ENCODE peak calls at places on chromosome 1, in eight cellular contexts. L is RCC 7860; Z is stimulated activated CD8-positive, alpha-beta memory T cell treated with anti-CD3 and anti-CD28 coated beads, Interleukin-2, amount 100 ng/mL, for 48 hours; V is stimulated activated CD4-positive, alpha-beta T cell treated with anti-CD3 and anti-CD28 coated beads, Interleukin-4, amount 100 ng/mL, for 48 hours; J is tibial nerve; U is cardiac fibroblast; D is NCI-H226; P is Kasumi-1. C is an unnamed sample.

GRCh38 chr1:99552215-99552614 is 93.7 kb upstream of the PALMD start:
- DNase-seq in Z (no peak), D (no peak), L (no peak), V (no peak), U (no peak), P (no peak), J (no peak), C (no peak)

GRCh38 chr1:234597894-234598293 is 12.1 kb downstream of the IRF2BP2 start:
- DNase-seq in Z (no peak), D (no peak), U (peak), J (no peak), L (peak), P (peak), V (no peak), C (peak)

GRCh38 chr1:9687876-9688582 is 36.5 kb downstream of the PIK3CD start:
- DNase-seq in L (peak), D (no peak), J (no peak), V (no peak), U (peak), P (no peak), Z (no peak), C (no peak)

GRCh38 chr1:165903672-165904071 is 76.3 kb downstream of the UCK2 start:
- DNase-seq in Z (no peak), U (peak), L (peak), P (peak), D (peak), V (no peak), J (no peak), C (no peak)

GRCh38 chr1:30748098-30748698 is 9.4 kb downstream of the LAPTM5 start:
- DNase-seq in V (no peak), P (no peak), Z (no peak), U (no peak), D (no peak), L (no peak), J (no peak), C (no peak)

GRCh38 chr1:67831850-67832513 is 1.3 kb downstream of the GNG12 start:
- DNase-seq in V (no peak), P (peak), Z (no peak), L (peak), D (peak), J (peak), U (peak), C (no peak)

GRCh38 chr1:213982814-213983588 is 4.8 kb upstream of the PROX1 start:
- DNase-seq in Z (no peak), P (no peak), L (no peak), V (no peak), U (no peak), J (no peak), D (no peak), C (no peak)

GRCh38 chr1:14875781-14876564 is 277.5 kb downstream of the KAZN start:
- DNase-seq in D (no peak), U (no peak), L (no peak), J (no peak), V (no peak), Z (no peak), P (no peak), C (no peak)

GRCh38 chr1:202238914-202239313 is 45.3 kb downstream of the LGR6 start:
- DNase-seq in J (no peak), U (no peak), Z (no peak), P (no peak), L (no peak), V (no peak), D (no peak), C (no peak)

GRCh38 chr1:157448666-157449065 is 103.6 kb downstream of the FCRL5 start:
- DNase-seq in D (no peak), L (no peak), U (no peak), V (no peak), P (no peak), J (no peak), Z (no peak), C (no peak)

GRCh38 chr1:205447457-205448415 is 8.1 kb downstream of the BLACAT1 start:
- DNase-seq in V (no peak), P (no peak), U (no peak), Z (no peak), D (peak), L (no peak), J (no peak), C (no peak)

GRCh38 chr1:204579681-204580080 is 63.5 kb downstream of the MDM4 start:
- DNase-seq in Z (no peak), U (no peak), D (no peak), P (no peak), J (no peak), V (no peak), L (no peak), C (no peak)

GRCh38 chr1:150626150-150626549 is 3.3 kb downstream of the ENSA start:
- DNase-seq in Z (no peak), U (no peak), D (no peak), J (no peak), V (peak), L (no peak), P (no peak), C (no peak)

GRCh38 chr1:9249534-9250335 is 15.2 kb downstream of the H6PD start:
- DNase-seq in L (no peak), J (no peak), U (peak), V (peak), Z (no peak), P (peak), D (peak), C (no peak)

GRCh38 chr1:29539971-29540370 is 303.6 kb downstream of the PTPRU start:
- DNase-seq in V (no peak), Z (no peak), D (no peak), P (no peak), L (no peak), J (no peak), U (no peak), C (no peak)

GRCh38 chr1:94329986-94330385 is 88.2 kb upstream of the ABCD3 start:
- DNase-seq in J (no peak), L (peak), U (peak), V (no peak), D (no peak), P (peak), Z (no peak), C (no peak)

GRCh38 chr1:247639381-247639981 is 34.1 kb downstream of the OR2G3 start:
- DNase-seq in P (no peak), D (no peak), Z (peak), U (peak), J (peak), V (peak), L (no peak), C (no peak)

GRCh38 chr1:181784039-181784683 is 277.4 kb downstream of the ZNF648 start:
- DNase-seq in L (no peak), V (no peak), P (peak), Z (no peak), D (no peak), U (no peak), J (no peak), C (no peak)

GRCh38 chr1:246923482-246923881 is 8.3 kb downstream of the AHCTF1 start:
- DNase-seq in V (no peak), D (no peak), U (peak), P (no peak), J (no peak), L (no peak), Z (no peak), C (no peak)

GRCh38 chr1:218772575-218772974 is 401.1 kb upstream of the LYPLAL1 start:
- DNase-seq in Z (no peak), V (no peak), J (no peak), U (peak), D (no peak), P (no peak), L (peak), C (no peak)

C was measured in effector memory CD8-positive, alpha-beta T cell.